ENCODE peak calls at places on chromosome 21, in nine cellular contexts. T is NCI-H510A treated with DMSO at 0.1 percent for 48 hours, O is nephron progenitor cell, C is ovary, U is pancreas, R is RPMI8226, V is anterior cingulate cortex, Q is GDM1, F is lower leg skin. N is an unnamed sample.
A peak's percentile ranks its signal among the peaks of the same experiment; 100 is the strongest.

GRCh38 chr21:32813265-32813903 is 41.8 kb upstream of the PAXBP1 start:
- DNase-seq in U (no peak), O (peak; percentile 39), V (no peak), F (no peak), T (no peak), Q (no peak), C (peak; percentile 59), R (no peak), N (no peak)

GRCh38 chr21:32335601-32336575 is 37.2 kb downstream of the MRAP start:
- DNase-seq in R (no peak), T (no peak), O (no peak), C (peak; percentile 44), F (no peak), U (no peak), V (peak; percentile 92), Q (no peak), N (no peak)

GRCh38 chr21:26909972-26910371 is 56.9 kb downstream of the ADAMTS5 start:
- DNase-seq in O (peak; percentile 49), T (no peak), Q (no peak), U (no peak), C (no peak), F (no peak), R (no peak), V (no peak), N (no peak)

GRCh38 chr21:26842976-26843911 is 2.0 kb downstream of the ADAMTS1 start:
- DNase-seq in U (peak; percentile 90), F (peak; percentile 90), T (no peak), O (peak; percentile 79), R (peak; percentile 43), Q (no peak), C (peak; percentile 94), V (peak; percentile 90), N (peak; percentile 95)

GRCh38 chr21:38619865-38620513 is 121.7 kb upstream of the ERG start:
- DNase-seq in F (peak; percentile 17), T (no peak), C (peak; percentile 71), V (no peak), R (no peak), Q (no peak), U (no peak), O (no peak), N (peak; percentile 88)

GRCh38 chr21:41953831-41954653 is at the start of gene C2CD2:
- DNase-seq in U (peak; percentile 84), Q (peak; percentile 71), T (peak; percentile 35), V (peak; percentile 25), O (peak; percentile 71), F (no peak), R (peak; percentile 93), C (peak; percentile 81), N (peak; percentile 92)

GRCh38 chr21:38768385-38769071 is 37.2 kb upstream of the ETS2 start:
- DNase-seq in O (no peak), F (no peak), V (no peak), R (no peak), U (no peak), Q (no peak), C (no peak), T (no peak), N (no peak)

GRCh38 chr21:28601708-28602107 is 391.0 kb downstream of the LTN1 start:
- DNase-seq in V (no peak), F (no peak), R (no peak), C (no peak), Q (no peak), O (no peak), U (no peak), T (no peak), N (no peak)

GRCh38 chr21:29179503-29179902 is 49.1 kb downstream of the MAP3K7CL start:
- DNase-seq in C (no peak), R (no peak), U (no peak), V (no peak), T (no peak), Q (no peak), F (no peak), O (no peak), N (no peak)

GRCh38 chr21:44846485-44847260 is 26.8 kb downstream of the PTTG1IP start:
- DNase-seq in U (no peak), Q (peak; percentile 56), C (no peak), R (no peak), V (no peak), F (peak; percentile 72), T (no peak), O (no peak), N (peak; percentile 84)

GRCh38 chr21:40575983-40576382 is 271.0 kb downstream of the DSCAM start:
- DNase-seq in V (no peak), C (no peak), F (no peak), R (no peak), O (no peak), U (no peak), T (no peak), Q (no peak), N (no peak)

GRCh38 chr21:32336711-32337110 is 38.1 kb downstream of the MRAP start:
- DNase-seq in U (no peak), Q (no peak), O (no peak), T (no peak), C (no peak), V (peak; percentile 64), F (no peak), R (no peak), N (no peak)

GRCh38 chr21:42850866-42851391 is 28.4 kb downstream of the WDR4 start:
- DNase-seq in F (no peak), Q (no peak), R (no peak), C (no peak), T (no peak), O (peak; percentile 21), V (no peak), U (no peak), N (no peak)

GRCh38 chr21:33308586-33309490 is 15.9 kb upstream of the IFNAR1 start:
- DNase-seq in T (peak; percentile 95), C (no peak), R (peak; percentile 99), U (no peak), F (no peak), O (no peak), V (no peak), Q (no peak), N (no peak)

GRCh38 chr21:36756527-36756926 is 57.6 kb downstream of the SIM2 start:
- DNase-seq in O (no peak), V (peak; percentile 24), U (no peak), R (no peak), T (peak; percentile 6), C (no peak), Q (no peak), F (no peak), N (no peak)

GRCh38 chr21:35529141-35529863 is 480.2 kb upstream of the RUNX1 start:
- DNase-seq in V (no peak), Q (no peak), U (no peak), C (no peak), O (no peak), T (no peak), F (no peak), R (peak; percentile 43), N (no peak)

GRCh38 chr21:16496594-16496993 is 766.8 kb downstream of the USP25 start:
- DNase-seq in C (no peak), U (no peak), Q (no peak), V (no peak), O (no peak), F (no peak), R (no peak), T (no peak), N (no peak)

GRCh38 chr21:42304556-42305454 is 10.4 kb downstream of the TFF3 start:
- DNase-seq in F (no peak), C (no peak), T (no peak), U (peak; percentile 44), Q (no peak), O (no peak), R (no peak), V (no peak), N (peak; percentile 61)

GRCh38 chr21:36509966-36510742 is 30.2 kb upstream of the CLDN14 start:
- DNase-seq in V (no peak), F (peak; percentile 21), O (no peak), T (peak; percentile 45), U (peak; percentile 67), R (no peak), Q (no peak), C (no peak), N (no peak)

GRCh38 chr21:31894441-31894840 is 21.6 kb downstream of the HUNK start:
- DNase-seq in C (no peak), U (no peak), F (no peak), V (no peak), R (no peak), O (no peak), Q (no peak), T (no peak), N (no peak)

GRCh38 chr21:39097335-39097861 is 85.9 kb downstream of the PSMG1 start:
- DNase-seq in Q (no peak), O (no peak), R (no peak), C (no peak), V (peak; percentile 17), T (no peak), U (no peak), F (no peak), N (peak; percentile 73)

GRCh38 chr21:32666258-32666657 is 54.1 kb upstream of the CFAP298 start:
- DNase-seq in O (no peak), C (no peak), Q (no peak), T (no peak), U (no peak), R (no peak), V (no peak), F (no peak), N (no peak)

GRCh38 chr21:21175798-21176334 is 177.7 kb downstream of the NCAM2 start:
- DNase-seq in C (no peak), V (no peak), Q (no peak), U (no peak), O (no peak), T (no peak), F (no peak), R (no peak), N (no peak)

GRCh38 chr21:46437511-46437910 is 21.2 kb upstream of the DIP2A start:
- DNase-seq in U (no peak), F (no peak), O (no peak), Q (no peak), R (no peak), T (no peak), V (no peak), C (no peak), N (no peak)

GRCh38 chr21:40254540-40255455 is 387.6 kb downstream of the PCP4 start:
- DNase-seq in R (no peak), F (no peak), Q (no peak), C (no peak), V (no peak), T (no peak), O (no peak), U (no peak), N (no peak)

GRCh38 chr21:41932576-41933258 is 21.1 kb downstream of the C2CD2 start:
- DNase-seq in R (no peak), Q (no peak), U (no peak), T (no peak), O (no peak), V (no peak), C (peak; percentile 52), F (no peak), N (no peak)

GRCh38 chr21:31201548-31201947 is 142.5 kb downstream of the TIAM1 start:
- DNase-seq in O (no peak), V (peak; percentile 21), T (no peak), U (no peak), Q (no peak), F (peak; percentile 66), R (no peak), C (no peak), N (peak; percentile 65)

GRCh38 chr21:41817228-41817627 is 50.4 kb upstream of the RIPK4 start:
- DNase-seq in Q (no peak), F (peak; percentile 39), T (peak; percentile 67), C (peak; percentile 51), V (peak; percentile 22), U (no peak), O (peak; percentile 67), R (peak; percentile 71), N (peak; percentile 69)

GRCh38 chr21:15483138-15483780 is 246.5 kb upstream of the USP25 start:
- DNase-seq in C (peak; percentile 88), R (peak; percentile 85), Q (peak; percentile 94), U (peak; percentile 88), O (peak; percentile 91), F (peak; percentile 78), T (peak; percentile 74), V (peak; percentile 80), N (peak; percentile 90)

GRCh38 chr21:19607983-19608668 is 1204.5 kb upstream of the TMPRSS15 start:
- DNase-seq in F (no peak), U (no peak), R (no peak), O (no peak), V (no peak), C (no peak), T (no peak), Q (peak; percentile 6), N (no peak)

GRCh38 chr21:46307625-46308024 is 16.0 kb downstream of the C21orf58 start:
- DNase-seq in O (no peak), Q (no peak), U (no peak), R (no peak), C (no peak), T (no peak), F (no peak), V (no peak), N (no peak)